ENCODE peak calls at places on chromosomes 2 and 18, in four cellular contexts. One of them, this sample, is unnamed.

GRCh38 chr2:7588295-7588694 is 671.1 kb downstream of the RNF144A start:
- DNase-seq in upper lobe of left lung: no peak
- DNase-seq in GM12865: no peak
- DNase-seq in coronary artery: no peak
- DNase-seq in this sample: no peak

GRCh38 chr2:221485500-221485870 is 86.6 kb downstream of the EPHA4 start:
- DNase-seq in coronary artery: no peak
- DNase-seq in upper lobe of left lung: no peak
- DNase-seq in GM12865: no peak
- DNase-seq in this sample: no peak

GRCh38 chr2:140117371-140117770 is 1337.2 kb upstream of the NXPH2 start:
- DNase-seq in coronary artery: no peak
- DNase-seq in upper lobe of left lung: no peak
- DNase-seq in GM12865: no peak
- DNase-seq in this sample: no peak

GRCh38 chr2:133417410-133417809 is 150.9 kb downstream of the NCKAP5 start:
- DNase-seq in upper lobe of left lung: no peak
- DNase-seq in coronary artery: no peak
- DNase-seq in GM12865: no peak
- DNase-seq in this sample: no peak

GRCh38 chr2:28896906-28897305 is 2.4 kb downstream of the WDR43 start:
- DNase-seq in upper lobe of left lung: no peak
- DNase-seq in GM12865: no peak
- DNase-seq in coronary artery: no peak
- DNase-seq in this sample: no peak

GRCh38 chr2:96108578-96109561 is 7.5 kb downstream of the ADRA2B start:
- DNase-seq in coronary artery: no peak
- DNase-seq in GM12865: no peak
- DNase-seq in upper lobe of left lung: no peak
- DNase-seq in this sample: no peak

GRCh38 chr2:61784643-61785042 is 69.2 kb downstream of the FAM161A start:
- DNase-seq in coronary artery: no peak
- DNase-seq in GM12865: no peak
- DNase-seq in upper lobe of left lung: no peak
- DNase-seq in this sample: no peak

GRCh38 chr2:62116983-62117382 is 78.9 kb upstream of the B3GNT2 start:
- DNase-seq in upper lobe of left lung: no peak
- DNase-seq in coronary artery: no peak
- DNase-seq in GM12865: no peak
- DNase-seq in this sample: no peak

GRCh38 chr2:105290981-105291660 is 38.4 kb downstream of the TGFBRAP1 start:
- DNase-seq in coronary artery: no peak
- DNase-seq in upper lobe of left lung: no peak
- DNase-seq in GM12865: no peak
- DNase-seq in this sample: no peak

GRCh38 chr2:238117199-238118154 is 17.3 kb downstream of the ESPNL start:
- DNase-seq in upper lobe of left lung: no peak
- DNase-seq in GM12865: no peak
- DNase-seq in coronary artery: no peak
- DNase-seq in this sample: no peak

GRCh38 chr2:28586864-28587263 is 91.0 kb downstream of the PLB1 start:
- DNase-seq in coronary artery: peak
- DNase-seq in GM12865: peak
- DNase-seq in upper lobe of left lung: no peak
- DNase-seq in this sample: no peak

GRCh38 chr2:224162122-224162521 is 123.0 kb upstream of the SERPINE2 start:
- DNase-seq in upper lobe of left lung: no peak
- DNase-seq in GM12865: no peak
- DNase-seq in coronary artery: no peak
- DNase-seq in this sample: no peak

GRCh38 chr2:26630235-26630634 is 10.9 kb downstream of the CIB4 start:
- DNase-seq in upper lobe of left lung: no peak
- DNase-seq in GM12865: no peak
- DNase-seq in coronary artery: no peak
- DNase-seq in this sample: no peak

GRCh38 chr18:58584219-58585127 is 44.4 kb downstream of the ALPK2 start:
- DNase-seq in GM12865: no peak
- DNase-seq in upper lobe of left lung: no peak
- DNase-seq in coronary artery: no peak
- DNase-seq in this sample: no peak

GRCh38 chr18:9834551-9834950 is 51.2 kb upstream of the TXNDC2 start:
- DNase-seq in upper lobe of left lung: no peak
- DNase-seq in coronary artery: no peak
- DNase-seq in GM12865: no peak
- DNase-seq in this sample: no peak

GRCh38 chr18:74544898-74545297 is 10.6 kb downstream of the CNDP1 start:
- DNase-seq in coronary artery: peak
- DNase-seq in GM12865: no peak
- DNase-seq in upper lobe of left lung: no peak
- DNase-seq in this sample: no peak

GRCh38 chr2:127108090-127108523 is 1.2 kb upstream of the BIN1 start:
- DNase-seq in GM12865: no peak
- DNase-seq in upper lobe of left lung: peak
- DNase-seq in coronary artery: peak
- DNase-seq in this sample: no peak

GRCh38 chr2:56985609-56986008 is 801.8 kb downstream of the CCDC85A start:
- DNase-seq in upper lobe of left lung: no peak
- DNase-seq in coronary artery: no peak
- DNase-seq in GM12865: no peak
- DNase-seq in this sample: no peak

GRCh38 chr2:96342085-96342484 is 6.5 kb downstream of the NCAPH start:
- DNase-seq in coronary artery: no peak
- DNase-seq in upper lobe of left lung: no peak
- DNase-seq in GM12865: peak
- DNase-seq in this sample: no peak

GRCh38 chr2:206856474-206856873 is 82.8 kb upstream of the CPO start:
- DNase-seq in GM12865: no peak
- DNase-seq in coronary artery: no peak
- DNase-seq in upper lobe of left lung: no peak
- DNase-seq in this sample: no peak

GRCh38 chr2:30679416-30680088 is 127.7 kb downstream of the CAPN13 start:
- DNase-seq in GM12865: no peak
- DNase-seq in coronary artery: no peak
- DNase-seq in upper lobe of left lung: no peak
- DNase-seq in this sample: no peak

GRCh38 chr2:60007666-60008065 is 545.8 kb downstream of the BCL11A start:
- DNase-seq in GM12865: no peak
- DNase-seq in coronary artery: no peak
- DNase-seq in upper lobe of left lung: no peak
- DNase-seq in this sample: no peak

GRCh38 chr2:62536873-62537547 is 31.0 kb upstream of the TMEM17 start:
- DNase-seq in upper lobe of left lung: no peak
- DNase-seq in coronary artery: no peak
- DNase-seq in GM12865: no peak
- DNase-seq in this sample: no peak

GRCh38 chr2:201208563-201209252 is 25.8 kb downstream of the CASP10 start:
- DNase-seq in coronary artery: no peak
- DNase-seq in GM12865: peak
- DNase-seq in upper lobe of left lung: peak
- DNase-seq in this sample: no peak

GRCh38 chr18:43789234-43790000 is 512.1 kb upstream of the SYT4 start:
- DNase-seq in upper lobe of left lung: no peak
- DNase-seq in coronary artery: no peak
- DNase-seq in GM12865: no peak
- DNase-seq in this sample: no peak

GRCh38 chr18:44627245-44627644 is 53.4 kb upstream of the SETBP1 start:
- DNase-seq in upper lobe of left lung: no peak
- DNase-seq in GM12865: no peak
- DNase-seq in coronary artery: no peak
- DNase-seq in this sample: no peak

GRCh38 chr2:10951558-10952414 is 40.1 kb downstream of the KCNF1 start:
- DNase-seq in GM12865: no peak
- DNase-seq in coronary artery: no peak
- DNase-seq in upper lobe of left lung: no peak
- DNase-seq in this sample: no peak

GRCh38 chr2:150125708-150126107 is 361.8 kb downstream of the RND3 start:
- DNase-seq in GM12865: peak
- DNase-seq in upper lobe of left lung: no peak
- DNase-seq in coronary artery: no peak
- DNase-seq in this sample: no peak

GRCh38 chr18:33316146-33316587 is 124.4 kb downstream of the CCDC178 start:
- DNase-seq in upper lobe of left lung: no peak
- DNase-seq in GM12865: no peak
- DNase-seq in coronary artery: no peak
- DNase-seq in this sample: peak
- TF ChIP-seq CTCF in upper lobe of left lung: no peak
- TF ChIP-seq CTCF in GM12865: no peak
- TF ChIP-seq CTCF in coronary artery: no peak
- TF ChIP-seq CTCF in this sample: peak

GRCh38 chr2:172662099-172662498 is 73.5 kb upstream of the RAPGEF4 start:
- DNase-seq in upper lobe of left lung: no peak
- DNase-seq in GM12865: no peak
- DNase-seq in coronary artery: no peak
- DNase-seq in this sample: no peak
- TF ChIP-seq CTCF in upper lobe of left lung: no peak
- TF ChIP-seq CTCF in GM12865: no peak
- TF ChIP-seq CTCF in coronary artery: no peak
- TF ChIP-seq CTCF in this sample: no peak

DNA sequence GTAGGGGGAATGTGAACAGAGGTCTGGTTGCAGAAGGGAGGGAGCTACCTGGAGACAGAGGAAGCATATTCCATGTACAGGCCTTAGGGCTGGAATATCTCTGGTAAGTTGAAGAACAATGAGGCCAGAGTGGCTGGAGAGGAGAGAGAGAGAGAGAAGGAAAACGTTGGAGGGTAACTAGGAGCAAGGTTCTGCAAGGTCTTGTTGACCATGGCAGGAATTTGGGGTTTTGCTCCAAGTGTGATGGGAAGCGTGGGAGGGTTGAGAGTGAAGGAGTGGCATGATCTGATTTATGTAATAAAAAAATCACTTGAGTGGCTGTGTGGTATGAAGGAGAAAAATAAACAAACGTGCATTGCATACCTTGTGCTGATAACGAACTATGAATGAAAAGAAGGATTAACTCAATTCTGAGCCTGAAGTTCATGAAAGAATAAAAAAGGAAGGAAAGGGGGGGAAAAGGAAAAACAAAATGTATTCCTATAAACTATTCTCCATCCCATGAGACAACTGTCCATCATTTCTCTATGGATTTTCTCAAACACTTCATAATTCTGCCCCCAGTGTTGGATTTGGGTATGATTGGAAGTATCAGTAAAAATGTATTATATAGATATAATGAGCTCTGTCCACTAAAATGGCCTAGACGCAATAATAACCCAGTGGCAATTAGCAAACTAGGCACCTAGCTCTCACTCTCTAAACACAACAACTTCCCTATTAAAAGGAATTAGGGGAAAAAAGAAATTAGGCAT is 59.7 kb upstream of the PMAIP1 start:
- DNase-seq in upper lobe of left lung: peak
- DNase-seq in coronary artery: no peak
- DNase-seq in GM12865: no peak
- DNase-seq in this sample: no peak
- TF ChIP-seq CTCF in upper lobe of left lung: no peak
- TF ChIP-seq CTCF in coronary artery: no peak
- TF ChIP-seq CTCF in GM12865: no peak
- TF ChIP-seq CTCF in this sample: no peak

GRCh38 chr2:212532585-212532984 is 6.0 kb downstream of the ERBB4 start:
- DNase-seq in GM12865: no peak
- DNase-seq in coronary artery: no peak
- DNase-seq in upper lobe of left lung: no peak
- DNase-seq in this sample: no peak
- TF ChIP-seq CTCF in GM12865: no peak
- TF ChIP-seq CTCF in coronary artery: no peak
- TF ChIP-seq CTCF in upper lobe of left lung: no peak
- TF ChIP-seq CTCF in this sample: peak

This sample was measured in progenitor cell of endocrine pancreas.